ENCODE peak calls at places on chromosomes 16 and 17, in ten cellular contexts. One of them, this sample, is unnamed.

GRCh38 chr16:72050769-72051464 is 3.4 kb upstream of the HP start:
- DNase-seq in IMR-90: peak; percentile 16
- DNase-seq in CD8-positive, alpha-beta T cell: no peak
- DNase-seq in fibroblast of lung: peak; percentile 29
- DNase-seq in BJ: no peak
- DNase-seq in fibroblast of pulmonary artery: no peak
- DNase-seq in HFF-Myc: no peak
- DNase-seq in pancreas: no peak
- DNase-seq in GM12865: no peak
- DNase-seq in AG04450: no peak
- DNase-seq in this sample: no peak

GRCh38 chr17:28113269-28113668 is 70.8 kb downstream of the NLK start:
- DNase-seq in HFF-Myc: no peak
- DNase-seq in fibroblast of pulmonary artery: peak; percentile 3
- DNase-seq in CD8-positive, alpha-beta T cell: no peak
- DNase-seq in AG04450: no peak
- DNase-seq in fibroblast of lung: no peak
- DNase-seq in GM12865: no peak
- DNase-seq in IMR-90: no peak
- DNase-seq in BJ: no peak
- DNase-seq in pancreas: no peak
- DNase-seq in this sample: no peak

GRCh38 chr16:46830417-46830901 is 521 bp downstream of the C16orf87 start:
- DNase-seq in pancreas: peak; percentile 50
- DNase-seq in fibroblast of pulmonary artery: peak; percentile 8
- DNase-seq in CD8-positive, alpha-beta T cell: peak; percentile 40
- DNase-seq in fibroblast of lung: peak; percentile 20
- DNase-seq in GM12865: peak; percentile 51
- DNase-seq in IMR-90: no peak
- DNase-seq in HFF-Myc: no peak
- DNase-seq in AG04450: no peak
- DNase-seq in BJ: no peak
- DNase-seq in this sample: no peak

GRCh38 chr16:2530629-2531318 is 434 bp downstream of the CEMP1 start:
- DNase-seq in AG04450: no peak
- DNase-seq in IMR-90: no peak
- DNase-seq in CD8-positive, alpha-beta T cell: no peak
- DNase-seq in fibroblast of lung: no peak
- DNase-seq in HFF-Myc: no peak
- DNase-seq in GM12865: no peak
- DNase-seq in BJ: no peak
- DNase-seq in fibroblast of pulmonary artery: no peak
- DNase-seq in pancreas: no peak
- DNase-seq in this sample: no peak

GRCh38 chr17:29659155-29659554 is 36.4 kb upstream of the CORO6 start:
- DNase-seq in CD8-positive, alpha-beta T cell: no peak
- DNase-seq in IMR-90: no peak
- DNase-seq in BJ: no peak
- DNase-seq in HFF-Myc: no peak
- DNase-seq in AG04450: no peak
- DNase-seq in pancreas: no peak
- DNase-seq in GM12865: no peak
- DNase-seq in fibroblast of lung: peak; percentile 65
- DNase-seq in fibroblast of pulmonary artery: no peak
- DNase-seq in this sample: no peak

GRCh38 chr16:74107795-74108610 is 188.6 kb upstream of the PSMD7 start:
- DNase-seq in pancreas: peak; percentile 58
- DNase-seq in IMR-90: peak; percentile 2
- DNase-seq in GM12865: peak; percentile 48
- DNase-seq in HFF-Myc: peak; percentile 35
- DNase-seq in AG04450: no peak
- DNase-seq in fibroblast of lung: no peak
- DNase-seq in CD8-positive, alpha-beta T cell: peak; percentile 5
- DNase-seq in fibroblast of pulmonary artery: peak; percentile 7
- DNase-seq in BJ: no peak
- DNase-seq in this sample: no peak

GRCh38 chr17:73163043-73163442 is 1.8 kb upstream of the SSTR2 start:
- DNase-seq in CD8-positive, alpha-beta T cell: no peak
- DNase-seq in GM12865: no peak
- DNase-seq in BJ: no peak
- DNase-seq in AG04450: no peak
- DNase-seq in fibroblast of pulmonary artery: no peak
- DNase-seq in IMR-90: no peak
- DNase-seq in HFF-Myc: no peak
- DNase-seq in fibroblast of lung: no peak
- DNase-seq in pancreas: no peak
- DNase-seq in this sample: no peak

GRCh38 chr16:11016993-11017392 is 72.6 kb downstream of the CLEC16A start:
- DNase-seq in fibroblast of pulmonary artery: peak; percentile 70
- DNase-seq in fibroblast of lung: peak; percentile 75
- DNase-seq in HFF-Myc: no peak
- DNase-seq in GM12865: no peak
- DNase-seq in IMR-90: peak; percentile 58
- DNase-seq in BJ: no peak
- DNase-seq in pancreas: peak; percentile 36
- DNase-seq in CD8-positive, alpha-beta T cell: peak; percentile 47
- DNase-seq in AG04450: no peak
- DNase-seq in this sample: no peak

GRCh38 chr17:81309859-81310839 is 15.0 kb upstream of the SLC38A10 start:
- DNase-seq in fibroblast of pulmonary artery: no peak
- DNase-seq in CD8-positive, alpha-beta T cell: no peak
- DNase-seq in IMR-90: no peak
- DNase-seq in BJ: no peak
- DNase-seq in AG04450: no peak
- DNase-seq in GM12865: no peak
- DNase-seq in fibroblast of lung: no peak
- DNase-seq in HFF-Myc: no peak
- DNase-seq in pancreas: no peak
- DNase-seq in this sample: no peak

GRCh38 chr16:68069511-68070248 is 15.5 kb upstream of the NFATC3 start:
- DNase-seq in CD8-positive, alpha-beta T cell: peak; percentile 43
- DNase-seq in HFF-Myc: no peak
- DNase-seq in BJ: no peak
- DNase-seq in fibroblast of lung: no peak
- DNase-seq in GM12865: no peak
- DNase-seq in AG04450: no peak
- DNase-seq in fibroblast of pulmonary artery: no peak
- DNase-seq in pancreas: peak; percentile 58
- DNase-seq in IMR-90: no peak
- DNase-seq in this sample: no peak

GRCh38 chr17:70629902-70630301 is 460.6 kb downstream of the KCNJ2 start:
- DNase-seq in GM12865: no peak
- DNase-seq in IMR-90: peak; percentile 13
- DNase-seq in BJ: no peak
- DNase-seq in pancreas: no peak
- DNase-seq in fibroblast of lung: no peak
- DNase-seq in fibroblast of pulmonary artery: peak; percentile 19
- DNase-seq in AG04450: no peak
- DNase-seq in HFF-Myc: no peak
- DNase-seq in CD8-positive, alpha-beta T cell: no peak
- DNase-seq in this sample: no peak

GRCh38 chr16:62256406-62256805 is 220.2 kb upstream of the CDH8 start:
- DNase-seq in GM12865: no peak
- DNase-seq in CD8-positive, alpha-beta T cell: no peak
- DNase-seq in BJ: no peak
- DNase-seq in fibroblast of pulmonary artery: no peak
- DNase-seq in pancreas: no peak
- DNase-seq in AG04450: no peak
- DNase-seq in IMR-90: no peak
- DNase-seq in HFF-Myc: no peak
- DNase-seq in fibroblast of lung: peak; percentile 6
- DNase-seq in this sample: no peak

GRCh38 chr17:954431-955164 is 25.0 kb downstream of the NXN start:
- DNase-seq in fibroblast of pulmonary artery: peak; percentile 46
- DNase-seq in BJ: no peak
- DNase-seq in fibroblast of lung: peak; percentile 93
- DNase-seq in pancreas: no peak
- DNase-seq in CD8-positive, alpha-beta T cell: no peak
- DNase-seq in HFF-Myc: no peak
- DNase-seq in GM12865: no peak
- DNase-seq in IMR-90: peak; percentile 95
- DNase-seq in AG04450: peak; percentile 82
- DNase-seq in this sample: peak; percentile 86

GRCh38 chr17:953767-954166 is 25.8 kb downstream of the NXN start:
- DNase-seq in CD8-positive, alpha-beta T cell: no peak
- DNase-seq in IMR-90: no peak
- DNase-seq in HFF-Myc: no peak
- DNase-seq in pancreas: no peak
- DNase-seq in fibroblast of pulmonary artery: no peak
- DNase-seq in fibroblast of lung: no peak
- DNase-seq in GM12865: no peak
- DNase-seq in BJ: no peak
- DNase-seq in AG04450: no peak
- DNase-seq in this sample: no peak

GRCh38 chr17:949623-950338 is 29.8 kb downstream of the NXN start:
- DNase-seq in BJ: no peak
- DNase-seq in fibroblast of pulmonary artery: no peak
- DNase-seq in GM12865: no peak
- DNase-seq in AG04450: no peak
- DNase-seq in HFF-Myc: no peak
- DNase-seq in CD8-positive, alpha-beta T cell: no peak
- DNase-seq in fibroblast of lung: no peak
- DNase-seq in pancreas: no peak
- DNase-seq in IMR-90: no peak
- DNase-seq in this sample: no peak

GRCh38 chr17:948284-948852 is 31.2 kb downstream of the NXN start:
- DNase-seq in CD8-positive, alpha-beta T cell: no peak
- DNase-seq in HFF-Myc: no peak
- DNase-seq in GM12865: no peak
- DNase-seq in AG04450: no peak
- DNase-seq in fibroblast of pulmonary artery: no peak
- DNase-seq in fibroblast of lung: no peak
- DNase-seq in BJ: no peak
- DNase-seq in IMR-90: no peak
- DNase-seq in pancreas: no peak
- DNase-seq in this sample: no peak

GRCh38 chr17:951388-952132 is 28.0 kb downstream of the NXN start:
- DNase-seq in BJ: no peak
- DNase-seq in fibroblast of lung: peak; percentile 93
- DNase-seq in CD8-positive, alpha-beta T cell: no peak
- DNase-seq in HFF-Myc: no peak
- DNase-seq in fibroblast of pulmonary artery: peak; percentile 53
- DNase-seq in AG04450: peak; percentile 73
- DNase-seq in IMR-90: peak; percentile 89
- DNase-seq in pancreas: no peak
- DNase-seq in GM12865: no peak
- DNase-seq in this sample: no peak
- H3K4me3 ChIP-seq in BJ: no peak overlapping the region
- H3K4me3 ChIP-seq in fibroblast of lung: no peak overlapping the region
- H3K4me3 ChIP-seq in CD8-positive, alpha-beta T cell: no peak overlapping the region
- H3K4me3 ChIP-seq in HFF-Myc: peak overlapping the region; percentile 7
- H3K4me3 ChIP-seq in fibroblast of pulmonary artery: no peak overlapping the region
- H3K4me3 ChIP-seq in AG04450: peak overlapping the region; percentile 29
- H3K4me3 ChIP-seq in IMR-90: peak overlapping the region; percentile 6
- H3K4me3 ChIP-seq in pancreas: no peak overlapping the region
- H3K4me3 ChIP-seq in GM12865: no peak overlapping the region
- H3K4me3 ChIP-seq in this sample: peak overlapping the region; percentile 29

DNA sequence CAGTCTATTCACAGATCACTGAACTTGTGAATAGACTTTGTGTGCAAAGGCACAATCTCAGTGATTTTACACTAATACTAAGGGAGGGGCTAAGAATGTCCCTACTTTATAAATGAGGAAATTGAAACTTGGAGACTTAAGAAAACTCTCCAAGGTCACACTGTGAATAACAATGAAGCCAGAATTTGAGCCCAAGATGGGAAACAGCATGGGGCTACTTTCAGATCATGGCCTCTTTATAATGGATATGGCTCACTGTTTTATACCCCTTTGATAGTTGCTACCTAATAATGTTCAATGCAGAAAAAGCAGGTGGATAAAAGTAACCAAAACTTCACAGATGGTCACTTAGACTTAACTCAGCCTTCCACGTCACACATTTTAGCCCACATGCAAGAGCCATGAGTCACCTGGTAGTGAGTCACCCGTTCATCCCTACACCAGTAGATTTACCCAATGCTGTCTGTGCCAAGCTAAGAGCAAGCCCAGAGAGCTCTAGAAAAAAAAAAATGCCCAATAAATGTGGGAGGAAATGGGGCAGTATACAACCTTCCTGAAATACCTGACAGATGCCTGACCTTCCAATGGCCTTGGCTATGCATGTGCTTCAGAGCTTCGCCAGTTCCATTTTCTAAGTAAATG is 219.8 kb downstream of the TMEM114 start:
- DNase-seq in fibroblast of pulmonary artery: no peak
- DNase-seq in BJ: no peak
- DNase-seq in HFF-Myc: no peak
- DNase-seq in CD8-positive, alpha-beta T cell: no peak
- DNase-seq in pancreas: peak; percentile 39
- DNase-seq in IMR-90: peak; percentile 7
- DNase-seq in AG04450: no peak
- DNase-seq in GM12865: no peak
- DNase-seq in fibroblast of lung: peak; percentile 22
- DNase-seq in this sample: no peak
- TF ChIP-seq CTCF in fibroblast of pulmonary artery: no peak
- TF ChIP-seq CTCF in BJ: no peak
- TF ChIP-seq CTCF in HFF-Myc: no peak
- TF ChIP-seq CTCF in CD8-positive, alpha-beta T cell: no peak
- TF ChIP-seq CTCF in pancreas: no peak
- TF ChIP-seq CTCF in IMR-90: no peak
- TF ChIP-seq CTCF in AG04450: no peak
- TF ChIP-seq CTCF in GM12865: no peak
- TF ChIP-seq CTCF in fibroblast of lung: no peak
- TF ChIP-seq CTCF in this sample: no peak

DNA sequence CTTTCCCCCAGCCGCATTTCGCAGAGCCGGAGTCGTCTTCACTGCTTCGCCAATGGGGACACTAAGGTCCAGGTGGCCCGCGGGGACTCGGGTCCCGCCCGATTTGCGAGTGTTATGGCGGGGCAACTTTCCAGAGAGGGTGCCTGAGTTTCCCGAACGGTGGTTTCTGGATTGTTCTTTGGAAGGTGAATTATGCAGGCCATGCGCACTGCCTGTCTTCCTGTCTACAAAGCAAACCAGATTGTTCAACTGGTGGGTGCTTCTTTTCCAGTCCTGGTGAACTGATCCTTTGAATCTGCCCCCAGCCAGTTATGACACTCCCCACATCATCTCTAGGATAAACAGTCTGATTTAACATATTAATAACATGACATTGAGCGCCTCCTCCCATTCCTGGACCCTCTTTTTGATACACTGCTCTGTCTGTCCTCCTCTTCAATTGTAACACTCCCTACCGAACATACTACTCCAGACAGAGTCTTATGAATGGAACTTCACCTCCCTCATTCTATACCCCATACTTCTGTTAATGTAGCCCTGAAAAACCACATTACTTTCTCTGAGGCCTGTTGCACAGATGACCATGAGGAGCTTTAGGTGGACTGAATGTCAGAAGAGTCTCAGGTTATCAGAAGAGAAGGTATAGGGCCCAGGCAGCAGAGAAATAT is 159.0 kb downstream of the RAB11FIP4 start:
- DNase-seq in pancreas: peak; percentile 54
- DNase-seq in CD8-positive, alpha-beta T cell: no peak
- DNase-seq in GM12865: no peak
- DNase-seq in HFF-Myc: no peak
- DNase-seq in AG04450: no peak
- DNase-seq in BJ: no peak
- DNase-seq in fibroblast of lung: peak; percentile 44
- DNase-seq in fibroblast of pulmonary artery: no peak
- DNase-seq in IMR-90: peak; percentile 24
- DNase-seq in this sample: no peak
- H3K4me3 ChIP-seq in pancreas: peak overlapping the region; percentile 87
- H3K4me3 ChIP-seq in CD8-positive, alpha-beta T cell: peak overlapping the region; percentile 87
- H3K4me3 ChIP-seq in GM12865: peak overlapping the region; percentile 58
- H3K4me3 ChIP-seq in HFF-Myc: peak overlapping the region; percentile 76
- H3K4me3 ChIP-seq in AG04450: peak overlapping the region; percentile 48
- H3K4me3 ChIP-seq in BJ: peak overlapping the region; percentile 93
- H3K4me3 ChIP-seq in fibroblast of lung: peak overlapping the region; percentile 57
- H3K4me3 ChIP-seq in fibroblast of pulmonary artery: peak overlapping the region; percentile 78
- H3K4me3 ChIP-seq in IMR-90: peak overlapping the region; percentile 36
- H3K4me3 ChIP-seq in this sample: peak overlapping the region; percentile 87

GRCh38 chr17:74454197-74455024 is 12.0 kb upstream of the CD300A start:
- DNase-seq in CD8-positive, alpha-beta T cell: peak; percentile 70
- DNase-seq in IMR-90: peak; percentile 29
- DNase-seq in pancreas: peak; percentile 90
- DNase-seq in fibroblast of lung: peak; percentile 77
- DNase-seq in GM12865: no peak
- DNase-seq in AG04450: peak; percentile 4
- DNase-seq in BJ: no peak
- DNase-seq in fibroblast of pulmonary artery: peak; percentile 79
- DNase-seq in HFF-Myc: no peak
- DNase-seq in this sample: no peak
- TF ChIP-seq CTCF in CD8-positive, alpha-beta T cell: no peak
- TF ChIP-seq CTCF in IMR-90: no peak
- TF ChIP-seq CTCF in pancreas: no peak
- TF ChIP-seq CTCF in fibroblast of lung: no peak
- TF ChIP-seq CTCF in GM12865: no peak
- TF ChIP-seq CTCF in AG04450: no peak
- TF ChIP-seq CTCF in BJ: peak; percentile 11
- TF ChIP-seq CTCF in fibroblast of pulmonary artery: no peak
- TF ChIP-seq CTCF in HFF-Myc: no peak
- TF ChIP-seq CTCF in this sample: no peak